ENCODE peak calls at places on chromosomes 11 and 22, in four cellular contexts. One of them, this sample, is unnamed.

GRCh38 chr11:3146612-3147256 is 18.4 kb downstream of the OSBPL5 start:
- DNase-seq in skeletal muscle cell: no peak
- DNase-seq in astrocyte of the spinal cord: peak
- DNase-seq in fibroblast of villous mesenchyme: peak
- DNase-seq in this sample: peak

GRCh38 chr11:113373306-113373705 is 14.3 kb upstream of the ANKK1 start:
- DNase-seq in skeletal muscle cell: peak
- DNase-seq in astrocyte of the spinal cord: peak
- DNase-seq in fibroblast of villous mesenchyme: peak
- DNase-seq in this sample: peak

GRCh38 chr11:104897891-104898684 is at the start of gene CASP12:
- DNase-seq in skeletal muscle cell: no peak
- DNase-seq in astrocyte of the spinal cord: no peak
- DNase-seq in fibroblast of villous mesenchyme: peak
- DNase-seq in this sample: peak

GRCh38 chr11:63855975-63856374 is 17.1 kb downstream of the MARK2 start:
- DNase-seq in skeletal muscle cell: no peak
- DNase-seq in astrocyte of the spinal cord: no peak
- DNase-seq in fibroblast of villous mesenchyme: no peak
- DNase-seq in this sample: no peak

GRCh38 chr22:30717331-30717921 is 22.8 kb downstream of the OSBP2 start:
- DNase-seq in skeletal muscle cell: peak
- DNase-seq in astrocyte of the spinal cord: peak
- DNase-seq in fibroblast of villous mesenchyme: peak
- DNase-seq in this sample: peak

GRCh38 chr11:827861-828167 is at the start of gene CRACR2B:
- DNase-seq in skeletal muscle cell: no peak
- DNase-seq in astrocyte of the spinal cord: no peak
- DNase-seq in fibroblast of villous mesenchyme: no peak
- DNase-seq in this sample: no peak

GRCh38 chr22:33470456-33470855 is 412.3 kb upstream of the SYN3 start:
- DNase-seq in skeletal muscle cell: no peak
- DNase-seq in astrocyte of the spinal cord: no peak
- DNase-seq in fibroblast of villous mesenchyme: no peak
- DNase-seq in this sample: no peak

GRCh38 chr11:61971177-61972111 is 4.0 kb upstream of the FTH1 start:
- DNase-seq in skeletal muscle cell: peak
- DNase-seq in astrocyte of the spinal cord: peak
- DNase-seq in fibroblast of villous mesenchyme: peak
- DNase-seq in this sample: peak

GRCh38 chr11:133832096-133833081 is 12.9 kb downstream of the SPATA19 start:
- DNase-seq in skeletal muscle cell: no peak
- DNase-seq in astrocyte of the spinal cord: no peak
- DNase-seq in fibroblast of villous mesenchyme: no peak
- DNase-seq in this sample: no peak

GRCh38 chr11:101336155-101336554 is 206.5 kb upstream of the PGR start:
- DNase-seq in skeletal muscle cell: no peak
- DNase-seq in astrocyte of the spinal cord: no peak
- DNase-seq in fibroblast of villous mesenchyme: no peak
- DNase-seq in this sample: no peak

GRCh38 chr11:69598147-69598546 is 42.8 kb upstream of the CCND1 start:
- DNase-seq in skeletal muscle cell: no peak
- DNase-seq in astrocyte of the spinal cord: no peak
- DNase-seq in fibroblast of villous mesenchyme: no peak
- DNase-seq in this sample: no peak

GRCh38 chr22:21736948-21737347 is 1.4 kb upstream of the YPEL1 start:
- DNase-seq in skeletal muscle cell: no peak
- DNase-seq in astrocyte of the spinal cord: no peak
- DNase-seq in fibroblast of villous mesenchyme: no peak
- DNase-seq in this sample: no peak

GRCh38 chr11:57598831-57599155 is 1.3 kb downstream of the SERPING1 start:
- DNase-seq in skeletal muscle cell: peak
- DNase-seq in astrocyte of the spinal cord: no peak
- DNase-seq in fibroblast of villous mesenchyme: peak
- DNase-seq in this sample: no peak

GRCh38 chr11:1346669-1347390 is 37.4 kb upstream of the TOLLIP start:
- DNase-seq in skeletal muscle cell: no peak
- DNase-seq in astrocyte of the spinal cord: no peak
- DNase-seq in fibroblast of villous mesenchyme: no peak
- DNase-seq in this sample: no peak

GRCh38 chr11:128881221-128881620 is 9.9 kb upstream of the KCNJ5 start:
- DNase-seq in skeletal muscle cell: no peak
- DNase-seq in astrocyte of the spinal cord: no peak
- DNase-seq in fibroblast of villous mesenchyme: no peak
- DNase-seq in this sample: no peak

GRCh38 chr11:7657306-7658025 is 15.8 kb downstream of the CYB5R2 start:
- DNase-seq in skeletal muscle cell: no peak
- DNase-seq in astrocyte of the spinal cord: peak
- DNase-seq in fibroblast of villous mesenchyme: peak
- DNase-seq in this sample: peak

GRCh38 chr22:36406721-36407120 is 19.0 kb upstream of the MYH9 start:
- DNase-seq in skeletal muscle cell: no peak
- DNase-seq in astrocyte of the spinal cord: no peak
- DNase-seq in fibroblast of villous mesenchyme: no peak
- DNase-seq in this sample: no peak

GRCh38 chr11:69127091-69127850 is 28.5 kb upstream of the SMIM38 start:
- DNase-seq in skeletal muscle cell: no peak
- DNase-seq in astrocyte of the spinal cord: no peak
- DNase-seq in fibroblast of villous mesenchyme: no peak
- DNase-seq in this sample: no peak

GRCh38 chr22:48893288-48894063 is 934.2 kb downstream of the BRD1 start:
- DNase-seq in skeletal muscle cell: no peak
- DNase-seq in astrocyte of the spinal cord: no peak
- DNase-seq in fibroblast of villous mesenchyme: no peak
- DNase-seq in this sample: no peak

GRCh38 chr22:27597703-27598444 is 203.7 kb downstream of the MN1 start:
- DNase-seq in skeletal muscle cell: no peak
- DNase-seq in astrocyte of the spinal cord: no peak
- DNase-seq in fibroblast of villous mesenchyme: peak
- DNase-seq in this sample: no peak

GRCh38 chr22:37862570-37863325 is 13.5 kb downstream of the EIF3L start:
- DNase-seq in skeletal muscle cell: no peak
- DNase-seq in astrocyte of the spinal cord: no peak
- DNase-seq in fibroblast of villous mesenchyme: peak
- DNase-seq in this sample: no peak

GRCh38 chr22:23402275-23403151 is 177.6 kb downstream of the IGLL1 start:
- DNase-seq in skeletal muscle cell: no peak
- DNase-seq in astrocyte of the spinal cord: peak
- DNase-seq in fibroblast of villous mesenchyme: peak
- DNase-seq in this sample: no peak

GRCh38 chr11:73585834-73586575 is 11.9 kb downstream of the FAM168A start:
- DNase-seq in skeletal muscle cell: no peak
- DNase-seq in astrocyte of the spinal cord: peak
- DNase-seq in fibroblast of villous mesenchyme: no peak
- DNase-seq in this sample: peak

GRCh38 chr22:23070418-23071162 is at the start of gene GNAZ:
- DNase-seq in skeletal muscle cell: no peak
- DNase-seq in astrocyte of the spinal cord: no peak
- DNase-seq in fibroblast of villous mesenchyme: no peak
- DNase-seq in this sample: peak

GRCh38 chr11:120608760-120609211 is 97.2 kb downstream of the GRIK4 start:
- DNase-seq in skeletal muscle cell: no peak
- DNase-seq in astrocyte of the spinal cord: no peak
- DNase-seq in fibroblast of villous mesenchyme: peak
- DNase-seq in this sample: peak

GRCh38 chr11:93939084-93939780 is 81.9 kb upstream of the HEPHL1 start:
- DNase-seq in skeletal muscle cell: peak
- DNase-seq in astrocyte of the spinal cord: peak
- DNase-seq in fibroblast of villous mesenchyme: peak
- DNase-seq in this sample: peak

DNA sequence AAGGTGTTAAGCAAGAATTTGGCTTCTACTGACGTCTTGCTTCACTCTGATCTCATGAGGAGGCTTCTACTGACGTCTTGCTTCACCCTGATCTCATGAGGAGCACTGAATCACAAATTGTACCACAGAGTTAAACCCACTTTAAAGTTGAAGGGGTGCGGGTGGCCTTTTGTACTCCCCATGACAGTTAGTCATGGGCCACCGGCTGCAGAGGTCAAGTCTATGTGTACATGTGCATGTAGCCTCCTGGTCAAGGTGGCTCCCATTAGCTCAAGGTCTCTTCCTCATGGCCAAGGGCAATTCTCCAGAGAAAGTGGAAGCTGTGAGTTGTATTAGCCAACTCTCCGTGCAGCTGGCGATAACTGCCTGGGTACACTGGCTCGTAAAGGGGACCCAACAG is 23.1 kb upstream of the FZD4 start:
- DNase-seq in skeletal muscle cell: no peak
- DNase-seq in astrocyte of the spinal cord: no peak
- DNase-seq in fibroblast of villous mesenchyme: peak
- DNase-seq in this sample: no peak
- H3K4me3 ChIP-seq in skeletal muscle cell: no peak
- H3K4me3 ChIP-seq in astrocyte of the spinal cord: no peak
- H3K4me3 ChIP-seq in fibroblast of villous mesenchyme: no peak
- H3K4me3 ChIP-seq in this sample: peak

GRCh38 chr11:82996966-82997606 is 74.6 kb downstream of the RAB30 start:
- DNase-seq in skeletal muscle cell: no peak
- DNase-seq in astrocyte of the spinal cord: peak
- DNase-seq in fibroblast of villous mesenchyme: no peak
- DNase-seq in this sample: no peak
- H3K4me3 ChIP-seq in skeletal muscle cell: no peak
- H3K4me3 ChIP-seq in astrocyte of the spinal cord: no peak
- H3K4me3 ChIP-seq in fibroblast of villous mesenchyme: no peak
- H3K4me3 ChIP-seq in this sample: no peak

DNA sequence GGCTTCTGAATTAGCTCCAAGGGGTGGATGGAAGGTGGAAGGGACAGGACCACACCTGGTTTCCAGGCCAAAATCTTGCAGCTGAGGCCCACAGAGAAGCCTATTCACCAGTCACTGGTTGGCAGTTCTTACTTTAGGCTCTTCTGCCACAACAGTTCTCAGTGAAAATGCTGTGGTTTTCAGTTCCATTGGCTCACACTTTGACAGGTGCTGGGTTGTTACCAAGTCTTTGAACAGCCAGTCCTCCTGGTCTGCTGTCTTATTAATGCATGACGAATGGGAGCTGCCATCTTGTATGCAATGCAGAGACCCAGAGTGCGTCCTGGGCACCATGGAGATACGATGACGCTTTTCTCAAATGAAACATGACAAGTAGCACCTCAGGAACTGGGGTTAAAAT is 232.0 kb upstream of the ZBED5 start:
- DNase-seq in skeletal muscle cell: no peak
- DNase-seq in astrocyte of the spinal cord: no peak
- DNase-seq in fibroblast of villous mesenchyme: no peak
- DNase-seq in this sample: no peak
- H3K4me3 ChIP-seq in skeletal muscle cell: no peak
- H3K4me3 ChIP-seq in astrocyte of the spinal cord: no peak
- H3K4me3 ChIP-seq in fibroblast of villous mesenchyme: no peak
- H3K4me3 ChIP-seq in this sample: no peak

GRCh38 chr11:11976476-11977187 is 31.8 kb downstream of the DKK3 start:
- DNase-seq in skeletal muscle cell: no peak
- DNase-seq in astrocyte of the spinal cord: peak
- DNase-seq in fibroblast of villous mesenchyme: no peak
- DNase-seq in this sample: no peak
- H3K4me3 ChIP-seq in skeletal muscle cell: no peak
- H3K4me3 ChIP-seq in astrocyte of the spinal cord: no peak
- H3K4me3 ChIP-seq in fibroblast of villous mesenchyme: no peak
- H3K4me3 ChIP-seq in this sample: peak

This sample was measured in adipocyte.